ENCODE peak calls at places on chromosomes 12 and 14, in six cellular contexts. B is H9, T is neuronal stem cell, Q is IMR-90, V is mesenchymal stem cell, Z is trophoblast cell. S is an unnamed sample.

GRCh38 chr14:76955575-76956252 is 72.8 kb downstream of the IRF2BPL start:
- DNase-seq in B (peak), T (no peak), Q (peak), V (peak), Z (peak), S (no peak)

GRCh38 chr14:92105845-92106094 is 612 bp downstream of the ATXN3 start:
- DNase-seq in B (no peak), T (peak), Q (no peak), V (no peak), Z (peak), S (no peak)

GRCh38 chr14:90778468-90779255 is 37.6 kb downstream of the TTC7B start:
- DNase-seq in B (no peak), T (no peak), Q (no peak), V (no peak), Z (no peak), S (no peak)

GRCh38 chr14:31677052-31677451 is 115.8 kb downstream of the NUBPL start:
- DNase-seq in B (no peak), T (no peak), Q (no peak), V (no peak), Z (no peak), S (no peak)

GRCh38 chr12:54688309-54689033 is 40.3 kb upstream of the DCD start:
- DNase-seq in B (no peak), T (no peak), Q (no peak), V (no peak), Z (no peak), S (no peak)

GRCh38 chr12:80939231-80939950 is 1.7 kb upstream of the LIN7A start:
- DNase-seq in B (no peak), T (no peak), Q (no peak), V (no peak), Z (no peak), S (no peak)

GRCh38 chr14:21090194-21090939 is 8.1 kb downstream of the ZNF219 start:
- DNase-seq in B (peak), T (no peak), Q (no peak), V (no peak), Z (peak), S (no peak)

GRCh38 chr12:3123729-3124128 is 46.5 kb downstream of the TSPAN9 start:
- DNase-seq in B (no peak), T (no peak), Q (no peak), V (no peak), Z (no peak), S (no peak)

GRCh38 chr12:46387697-46388096 is 15.1 kb upstream of the SLC38A2 start:
- DNase-seq in B (no peak), T (no peak), Q (no peak), V (no peak), Z (no peak), S (no peak)

GRCh38 chr14:69046468-69046867 is 67.4 kb upstream of the ACTN1 start:
- DNase-seq in B (no peak), T (no peak), Q (peak), V (no peak), Z (no peak), S (no peak)

GRCh38 chr14:95480109-95480886 is 36.2 kb downstream of the SYNE3 start:
- DNase-seq in B (no peak), T (no peak), Q (peak), V (peak), Z (peak), S (no peak)

GRCh38 chr12:76241371-76241770 is 106.8 kb downstream of the BBS10 start:
- DNase-seq in B (no peak), T (no peak), Q (peak), V (no peak), Z (no peak), S (no peak)

GRCh38 chr14:57066887-57067513 is 201.7 kb downstream of the EXOC5 start:
- DNase-seq in B (peak), T (peak), Q (peak), V (peak), Z (peak), S (peak)

GRCh38 chr14:93008381-93008780 is 85.4 kb downstream of the CHGA start:
- DNase-seq in B (no peak), T (no peak), Q (peak), V (no peak), Z (no peak), S (no peak)

GRCh38 chr12:103952497-103952896 is 13.2 kb upstream of the TDG start:
- DNase-seq in B (no peak), T (no peak), Q (no peak), V (no peak), Z (no peak), S (no peak)

GRCh38 chr12:62006076-62006732 is 254.0 kb upstream of the USP15 start:
- DNase-seq in B (peak), T (peak), Q (peak), V (peak), Z (peak), S (no peak)

GRCh38 chr14:106228541-106229158 is 702.3 kb downstream of the TMEM121 start:
- DNase-seq in B (no peak), T (no peak), Q (no peak), V (no peak), Z (no peak), S (no peak)

GRCh38 chr12:12717586-12718381 is 616 bp downstream of the CDKN1B start:
- DNase-seq in B (peak), T (no peak), Q (no peak), V (peak), Z (peak), S (no peak)

GRCh38 chr14:24965934-24966593 is 83.9 kb downstream of the STXBP6 start:
- DNase-seq in B (no peak), T (peak), Q (peak), V (peak), Z (peak), S (no peak)

GRCh38 chr14:60095781-60096450 is 4.2 kb downstream of the PCNX4 start:
- DNase-seq in B (no peak), T (no peak), Q (peak), V (peak), Z (no peak), S (no peak)

GRCh38 chr14:58533417-58533816 is 104.3 kb upstream of the DACT1 start:
- DNase-seq in B (no peak), T (no peak), Q (no peak), V (peak), Z (no peak), S (no peak)

GRCh38 chr12:79174656-79175055 is 310.1 kb downstream of the SYT1 start:
- DNase-seq in B (no peak), T (no peak), Q (peak), V (peak), Z (peak), S (no peak)

GRCh38 chr12:88299567-88300101 is 157.5 kb downstream of the TMTC3 start:
- DNase-seq in B (no peak), T (no peak), Q (peak), V (peak), Z (peak), S (no peak)

GRCh38 chr12:4194661-4195060 is 78.9 kb upstream of the CCND2 start:
- DNase-seq in B (no peak), T (no peak), Q (no peak), V (no peak), Z (no peak), S (no peak)

GRCh38 chr14:24362241-24362960 is 5.6 kb upstream of the NFATC4 start:
- DNase-seq in B (no peak), T (no peak), Q (peak), V (no peak), Z (peak), S (no peak)

GRCh38 chr14:101808020-101808641 is 46.6 kb downstream of the PPP2R5C start:
- DNase-seq in B (peak), T (peak), Q (no peak), V (no peak), Z (no peak), S (peak)

GRCh38 chr14:27184371-27184901 is 586.6 kb upstream of the NOVA1 start:
- DNase-seq in B (no peak), T (no peak), Q (no peak), V (peak), Z (no peak), S (no peak)

GRCh38 chr12:73935817-73936216 is 601.8 kb upstream of the ATXN7L3B start:
- DNase-seq in B (peak), T (no peak), Q (no peak), V (peak), Z (peak), S (peak)

GRCh38 chr12:27566159-27566558 is 42.2 kb downstream of the PPFIBP1 start:
- DNase-seq in B (no peak), T (no peak), Q (no peak), V (no peak), Z (no peak), S (no peak)

GRCh38 chr14:55624913-55625312 is 44.9 kb downstream of the KTN1 start:
- DNase-seq in B (no peak), T (no peak), Q (no peak), V (peak), Z (no peak), S (no peak)

GRCh38 chr12:92886131-92886530 is 43.0 kb downstream of the EEA1 start:
- DNase-seq in B (peak), T (no peak), Q (no peak), V (peak), Z (peak), S (no peak)

GRCh38 chr14:65184032-65184764 is 81.9 kb upstream of the MAX start:
- DNase-seq in B (no peak), T (no peak), Q (peak), V (no peak), Z (no peak), S (no peak)

GRCh38 chr14:105999361-106000028 is 473.1 kb downstream of the TMEM121 start:
- DNase-seq in B (no peak), T (no peak), Q (no peak), V (no peak), Z (peak), S (no peak)

GRCh38 chr12:12081836-12082497 is 11.2 kb downstream of the BCL2L14 start:
- DNase-seq in B (peak), T (peak), Q (peak), V (peak), Z (peak), S (no peak)

GRCh38 chr14:42992930-42993329 is 1386.3 kb downstream of the LRFN5 start:
- DNase-seq in B (no peak), T (no peak), Q (no peak), V (no peak), Z (no peak), S (no peak)

GRCh38 chr14:48937796-48938195 is 648.4 kb downstream of the RPS29 start:
- DNase-seq in B (no peak), T (peak), Q (peak), V (peak), Z (no peak), S (no peak)

GRCh38 chr12:39329876-39330275 is 113.0 kb downstream of the KIF21A start:
- DNase-seq in B (no peak), T (no peak), Q (no peak), V (no peak), Z (no peak), S (no peak)

GRCh38 chr12:39327520-39327919 is 115.4 kb downstream of the KIF21A start:
- DNase-seq in B (no peak), T (no peak), Q (no peak), V (no peak), Z (peak), S (no peak)

GRCh38 chr12:39329015-39329414 is 113.9 kb downstream of the KIF21A start:
- DNase-seq in B (no peak), T (no peak), Q (no peak), V (peak), Z (peak), S (no peak)

GRCh38 chr12:39331539-39332261 is 111.2 kb downstream of the KIF21A start:
- DNase-seq in B (no peak), T (no peak), Q (no peak), V (no peak), Z (no peak), S (no peak)

DNA sequence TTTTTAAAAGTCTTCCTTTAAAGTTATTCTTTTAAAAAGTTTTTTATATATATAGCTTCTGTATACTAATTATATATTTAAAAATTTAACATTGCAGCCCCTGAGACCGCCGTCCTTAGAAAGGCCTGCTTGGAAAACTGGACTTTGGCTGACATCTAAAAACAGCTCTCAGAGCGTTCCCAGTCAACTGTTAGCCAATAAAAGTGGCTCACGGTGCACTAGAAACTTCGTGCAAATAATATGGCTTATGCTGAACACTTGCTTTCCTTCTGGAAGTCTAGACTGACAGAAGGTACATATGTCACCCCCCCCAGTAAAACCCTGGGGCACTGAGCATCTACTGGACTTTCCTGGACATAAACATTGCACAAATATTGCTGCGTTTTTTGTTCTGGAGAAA is 115.0 kb downstream of the KIF21A start:
- DNase-seq in B (no peak), T (no peak), Q (no peak), V (no peak), Z (peak), S (no peak)
- H3K14ac ChIP-seq in B (no peak), T (no peak), Q (no peak), V (no peak), Z (no peak), S (no peak)

GRCh38 chr14:63877594-63877993 is 24.8 kb downstream of the SYNE2 start:
- DNase-seq in B (no peak), T (no peak), Q (no peak), V (no peak), Z (no peak), S (no peak)
- H3K14ac ChIP-seq in B (no peak), T (no peak), Q (no peak), V (no peak), Z (no peak), S (no peak)

DNA sequence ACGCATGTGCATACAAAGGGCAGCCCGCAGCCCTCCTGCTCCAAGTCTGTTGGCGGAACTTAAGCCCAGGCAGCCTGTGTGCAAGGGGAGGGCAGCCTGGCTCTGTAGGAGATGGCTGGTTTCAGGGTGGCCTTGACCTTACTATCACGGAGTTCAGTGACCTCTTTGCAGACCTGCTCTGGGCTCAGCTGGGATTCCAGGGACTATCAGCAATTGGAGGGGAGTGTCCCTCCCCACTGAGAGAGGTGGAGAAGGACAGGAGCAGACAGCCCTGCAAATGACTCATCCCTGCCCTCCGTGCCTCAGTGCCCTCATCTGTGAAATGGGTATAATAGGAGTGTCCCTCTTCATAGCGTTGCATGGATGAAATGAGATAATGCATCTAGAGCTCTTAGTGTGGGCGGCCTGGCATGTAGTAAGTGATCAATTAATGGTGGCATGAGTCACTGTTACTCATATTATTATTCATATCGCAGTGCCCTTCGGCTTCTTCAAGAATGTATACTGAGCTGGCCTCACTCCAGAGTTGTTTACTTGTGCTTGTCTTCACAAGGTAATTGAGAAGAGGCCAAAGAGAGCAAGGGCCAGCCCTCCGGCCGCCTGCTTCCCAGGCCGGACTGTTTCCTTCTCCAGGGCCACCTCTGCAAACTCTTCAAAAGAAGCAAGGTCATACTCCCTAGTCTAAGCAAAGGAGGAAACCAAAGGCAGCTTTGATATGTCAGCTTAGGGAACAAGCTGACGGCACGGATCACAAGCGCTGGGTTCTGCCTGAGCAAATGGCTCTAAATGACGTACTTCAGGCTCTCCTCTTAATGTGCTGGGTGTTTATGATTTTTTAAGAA is 66.0 kb upstream of the DLK1 start:
- DNase-seq in B (no peak), T (no peak), Q (peak), V (peak), Z (no peak), S (no peak)
- H3K14ac ChIP-seq in B (no peak), T (no peak), Q (no peak), V (no peak), Z (no peak), S (no peak)

GRCh38 chr12:115687094-115687493 is 590.4 kb downstream of the MED13L start:
- DNase-seq in B (no peak), T (no peak), Q (no peak), V (peak), Z (no peak), S (no peak)
- H3K14ac ChIP-seq in B (no peak), T (no peak), Q (no peak), V (no peak), Z (no peak), S (no peak)

DNA sequence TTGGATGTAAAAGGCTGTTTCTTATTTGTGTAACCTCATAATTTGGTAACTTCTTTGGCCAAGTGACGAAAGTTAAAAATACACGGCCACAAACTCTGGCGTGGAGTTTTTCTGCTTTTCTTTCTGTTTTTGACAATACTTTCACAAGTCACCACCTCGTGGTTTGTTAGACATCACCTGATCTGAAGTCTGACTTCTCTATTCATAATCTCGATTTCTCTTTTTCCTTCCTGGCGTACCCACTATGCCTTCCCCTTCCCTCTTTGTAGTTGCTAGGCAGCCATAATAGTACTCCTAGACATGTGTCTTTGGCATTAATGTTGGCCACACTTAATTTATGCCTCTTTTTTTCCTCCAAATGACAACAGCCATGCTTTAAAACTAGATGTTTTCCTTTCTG is 97.6 kb downstream of the POLR3B start:
- DNase-seq in B (no peak), T (no peak), Q (no peak), V (no peak), Z (peak), S (no peak)
- H3K14ac ChIP-seq in B (no peak), T (no peak), Q (no peak), V (no peak), Z (no peak), S (no peak)